ENCODE peak calls at places on chromosomes 1 and 21, in four cellular contexts. One of them, this sample, is unnamed.

GRCh38 chr1:200178340-200178739 is 150.8 kb downstream of the NR5A2 start:
- DNase-seq in fibroblast of lung: peak; percentile 39
- DNase-seq in neural progenitor cell: no peak
- DNase-seq in A549: no peak
- DNase-seq in this sample: peak; percentile 23

GRCh38 chr1:111605553-111605952 is 14.0 kb upstream of the RAP1A start:
- DNase-seq in fibroblast of lung: peak; percentile 52
- DNase-seq in neural progenitor cell: no peak
- DNase-seq in A549: no peak
- DNase-seq in this sample: no peak

GRCh38 chr1:55400560-55400959 is 185.4 kb upstream of the USP24 start:
- DNase-seq in fibroblast of lung: peak; percentile 33
- DNase-seq in neural progenitor cell: no peak
- DNase-seq in A549: no peak
- DNase-seq in this sample: no peak

GRCh38 chr1:27520651-27521050 is 30.7 kb upstream of the WASF2 start:
- DNase-seq in fibroblast of lung: no peak
- DNase-seq in neural progenitor cell: peak; percentile 33
- DNase-seq in A549: no peak
- DNase-seq in this sample: no peak

GRCh38 chr21:36424592-36424991 is 39.4 kb downstream of the CHAF1B start:
- DNase-seq in fibroblast of lung: no peak
- DNase-seq in neural progenitor cell: no peak
- DNase-seq in A549: no peak
- DNase-seq in this sample: no peak

GRCh38 chr1:42618866-42619265 is 39.4 kb upstream of the PPIH start:
- DNase-seq in fibroblast of lung: peak; percentile 12
- DNase-seq in neural progenitor cell: no peak
- DNase-seq in A549: no peak
- DNase-seq in this sample: no peak

GRCh38 chr1:230797376-230798186 is 50.4 kb downstream of the CAPN9 start:
- DNase-seq in fibroblast of lung: peak; percentile 81
- DNase-seq in neural progenitor cell: peak; percentile 81
- DNase-seq in A549: peak; percentile 64
- DNase-seq in this sample: peak; percentile 86

GRCh38 chr21:39014751-39015150 is 168.5 kb downstream of the PSMG1 start:
- DNase-seq in fibroblast of lung: peak; percentile 99
- DNase-seq in neural progenitor cell: no peak
- DNase-seq in A549: peak; percentile 17
- DNase-seq in this sample: peak; percentile 96

GRCh38 chr1:88228153-88228552 is 455.9 kb upstream of the PKN2 start:
- DNase-seq in fibroblast of lung: no peak
- DNase-seq in neural progenitor cell: no peak
- DNase-seq in A549: peak; percentile 6
- DNase-seq in this sample: no peak

GRCh38 chr1:52634111-52634510 is 1.1 kb downstream of the SHISAL2A start:
- DNase-seq in fibroblast of lung: no peak
- DNase-seq in neural progenitor cell: no peak
- DNase-seq in A549: no peak
- DNase-seq in this sample: no peak

GRCh38 chr1:235093685-235094592 is 34.7 kb downstream of the TOMM20 start:
- DNase-seq in fibroblast of lung: peak; percentile 60
- DNase-seq in neural progenitor cell: peak; percentile 83
- DNase-seq in A549: peak; percentile 78
- DNase-seq in this sample: peak; percentile 77

GRCh38 chr1:32903991-32904776 is 3.0 kb upstream of the TMEM54 start:
- DNase-seq in fibroblast of lung: no peak
- DNase-seq in neural progenitor cell: no peak
- DNase-seq in A549: no peak
- DNase-seq in this sample: no peak

GRCh38 chr1:219749370-219749769 is 136.5 kb upstream of the ZC3H11B start:
- DNase-seq in fibroblast of lung: no peak
- DNase-seq in neural progenitor cell: no peak
- DNase-seq in A549: no peak
- DNase-seq in this sample: no peak

GRCh38 chr1:242739246-242739645 is 214.7 kb upstream of the PLD5 start:
- DNase-seq in fibroblast of lung: no peak
- DNase-seq in neural progenitor cell: no peak
- DNase-seq in A549: no peak
- DNase-seq in this sample: no peak

GRCh38 chr1:1906185-1907097 is 8.6 kb upstream of the CALML6 start:
- DNase-seq in fibroblast of lung: peak; percentile 81
- DNase-seq in neural progenitor cell: peak; percentile 92
- DNase-seq in A549: peak; percentile 83
- DNase-seq in this sample: peak; percentile 91

GRCh38 chr1:181143081-181143859 is 54.8 kb downstream of the IER5 start:
- DNase-seq in fibroblast of lung: no peak
- DNase-seq in neural progenitor cell: no peak
- DNase-seq in A549: no peak
- DNase-seq in this sample: no peak

GRCh38 chr1:5974631-5975030 is 17.6 kb downstream of the NPHP4 start:
- DNase-seq in fibroblast of lung: no peak
- DNase-seq in neural progenitor cell: no peak
- DNase-seq in A549: no peak
- DNase-seq in this sample: no peak

GRCh38 chr1:54507471-54507870 is 40.6 kb upstream of the ACOT11 start:
- DNase-seq in fibroblast of lung: no peak
- DNase-seq in neural progenitor cell: no peak
- DNase-seq in A549: no peak
- DNase-seq in this sample: no peak

GRCh38 chr1:116763787-116764465 is 9.7 kb downstream of the CD2 start:
- DNase-seq in fibroblast of lung: no peak
- DNase-seq in neural progenitor cell: peak; percentile 53
- DNase-seq in A549: peak; percentile 8
- DNase-seq in this sample: peak; percentile 46

GRCh38 chr1:4344065-4344753 is 310.2 kb upstream of the AJAP1 start:
- DNase-seq in fibroblast of lung: no peak
- DNase-seq in neural progenitor cell: no peak
- DNase-seq in A549: no peak
- DNase-seq in this sample: no peak

DNA sequence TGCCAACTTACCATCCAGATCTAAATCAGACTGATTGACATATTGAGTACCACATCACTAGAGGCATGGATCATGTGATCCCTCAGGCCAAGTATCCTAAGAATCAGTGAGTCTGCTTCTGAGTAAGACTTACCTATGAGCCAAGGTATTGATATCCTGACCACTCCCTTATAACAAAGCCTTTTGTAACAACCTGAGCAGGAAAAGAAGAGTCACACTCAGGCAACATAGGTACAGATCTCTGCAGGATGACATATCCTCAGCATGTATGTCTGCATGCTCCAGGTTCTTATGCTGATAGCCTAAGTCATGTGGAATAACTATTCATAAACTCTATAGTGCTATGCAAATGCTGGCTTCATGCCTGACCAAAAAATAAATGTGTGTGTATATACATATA is 2.3 kb upstream of the LCE1A start:
- DNase-seq in fibroblast of lung: no peak
- DNase-seq in neural progenitor cell: no peak
- DNase-seq in A549: no peak
- DNase-seq in this sample: no peak
- H3K9me3 ChIP-seq in fibroblast of lung: no peaks in the 10 kb centered on the region
- H3K9me3 ChIP-seq in neural progenitor cell: peaks cover 24% of the 10 kb centered on the region
- H3K9me3 ChIP-seq in A549: no peaks in the 10 kb centered on the region
- H3K9me3 ChIP-seq in this sample: peaks cover 2% of the 10 kb centered on the region

GRCh38 chr1:246580497-246581047 is 14.3 kb downstream of the CNST start:
- DNase-seq in fibroblast of lung: no peak
- DNase-seq in neural progenitor cell: no peak
- DNase-seq in A549: no peak
- DNase-seq in this sample: no peak

GRCh38 chr1:246583056-246583440 is 16.8 kb downstream of the CNST start:
- DNase-seq in fibroblast of lung: no peak
- DNase-seq in neural progenitor cell: no peak
- DNase-seq in A549: no peak
- DNase-seq in this sample: no peak

GRCh38 chr1:246583448-246584185 is 17.4 kb downstream of the CNST start:
- DNase-seq in fibroblast of lung: peak; percentile 66
- DNase-seq in neural progenitor cell: no peak
- DNase-seq in A549: peak; percentile 31
- DNase-seq in this sample: no peak

GRCh38 chr1:246579818-246580217 is 13.6 kb downstream of the CNST start:
- DNase-seq in fibroblast of lung: no peak
- DNase-seq in neural progenitor cell: no peak
- DNase-seq in A549: no peak
- DNase-seq in this sample: no peak

GRCh38 chr1:246582301-246583055 is 16.2 kb downstream of the CNST start:
- DNase-seq in fibroblast of lung: no peak
- DNase-seq in neural progenitor cell: no peak
- DNase-seq in A549: no peak
- DNase-seq in this sample: no peak
- H3K4me1 ChIP-seq in fibroblast of lung: peaks cover 17% of the 10 kb centered on the region
- H3K4me1 ChIP-seq in neural progenitor cell: no peaks in the 10 kb centered on the region
- H3K4me1 ChIP-seq in A549: peaks cover 21% of the 10 kb centered on the region
- H3K4me1 ChIP-seq in this sample: peaks cover 39% of the 10 kb centered on the region

GRCh38 chr1:227152525-227152924 is 165.8 kb downstream of the CDC42BPA start:
- DNase-seq in fibroblast of lung: no peak
- DNase-seq in neural progenitor cell: no peak
- DNase-seq in A549: no peak
- DNase-seq in this sample: no peak

GRCh38 chr1:227155688-227156087 is 162.6 kb downstream of the CDC42BPA start:
- DNase-seq in fibroblast of lung: no peak
- DNase-seq in neural progenitor cell: no peak
- DNase-seq in A549: no peak
- DNase-seq in this sample: no peak

GRCh38 chr1:227155004-227155403 is 163.3 kb downstream of the CDC42BPA start:
- DNase-seq in fibroblast of lung: no peak
- DNase-seq in neural progenitor cell: no peak
- DNase-seq in A549: no peak
- DNase-seq in this sample: no peak
- TF ChIP-seq CTCF in fibroblast of lung: no peak
- TF ChIP-seq CTCF in neural progenitor cell: no peak
- TF ChIP-seq CTCF in A549: no peak
- TF ChIP-seq CTCF in this sample: no peak

GRCh38 chr1:2988256-2988655 is 33.0 kb upstream of the ACTRT2 start:
- DNase-seq in fibroblast of lung: no peak
- DNase-seq in neural progenitor cell: no peak
- DNase-seq in A549: no peak
- DNase-seq in this sample: no peak
- H3K9me3 ChIP-seq in fibroblast of lung: no peaks in the 10 kb centered on the region
- H3K9me3 ChIP-seq in neural progenitor cell: no peaks in the 10 kb centered on the region
- H3K9me3 ChIP-seq in A549: no peaks in the 10 kb centered on the region
- H3K9me3 ChIP-seq in this sample: no peaks in the 10 kb centered on the region

GRCh38 chr21:42262826-42263225 is 43.9 kb downstream of the ABCG1 start:
- DNase-seq in fibroblast of lung: peak; percentile 41
- DNase-seq in neural progenitor cell: no peak
- DNase-seq in A549: peak; percentile 14
- DNase-seq in this sample: peak; percentile 44
- H3K4me1 ChIP-seq in fibroblast of lung: no peaks in the 10 kb centered on the region
- H3K4me1 ChIP-seq in neural progenitor cell: peaks cover 7% of the 10 kb centered on the region
- H3K4me1 ChIP-seq in A549: peaks cover 7% of the 10 kb centered on the region
- H3K4me1 ChIP-seq in this sample: peaks cover 10% of the 10 kb centered on the region

DNA sequence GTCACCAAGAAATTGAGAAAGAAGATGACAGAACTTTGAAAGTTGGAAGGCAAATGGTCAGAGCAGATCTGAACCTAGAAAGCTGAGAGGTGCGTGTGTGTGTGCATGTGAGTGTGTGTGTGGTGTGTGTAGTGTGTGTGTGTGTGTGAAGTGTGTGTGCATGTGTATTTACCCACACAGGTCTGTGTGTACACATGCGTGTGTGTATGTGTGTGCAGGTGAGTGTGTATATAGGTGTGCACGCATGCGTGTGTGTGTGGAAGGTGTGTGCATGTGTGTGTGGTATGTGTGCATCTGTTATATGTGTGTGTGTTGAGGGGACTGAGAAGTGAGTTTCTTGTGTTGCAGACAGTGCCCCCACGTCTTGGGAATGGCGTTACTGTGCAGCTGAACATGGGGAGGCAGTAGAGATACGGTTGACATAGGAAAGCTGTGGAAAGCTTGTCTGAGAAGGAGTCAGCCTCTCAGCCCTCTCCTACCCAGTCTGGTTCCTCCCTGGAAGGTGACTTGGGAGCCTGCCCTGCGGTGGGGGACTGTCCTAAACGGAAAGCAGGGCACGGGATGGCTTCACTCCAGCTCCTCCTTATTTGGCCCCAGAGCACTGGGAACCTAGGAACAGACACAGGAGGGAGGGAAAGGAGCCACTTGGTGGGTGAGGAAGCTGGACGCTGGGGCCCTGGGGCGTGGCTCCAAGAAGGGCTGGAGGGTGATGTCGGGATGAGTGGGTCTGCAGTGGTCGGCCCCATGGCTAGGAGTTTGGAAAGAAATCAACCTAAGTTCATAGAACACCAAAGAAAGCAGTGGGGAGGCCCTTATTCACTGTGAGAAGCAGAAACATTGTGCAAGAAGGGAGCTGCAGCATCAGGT is 97.2 kb downstream of the PCBP3 start:
- DNase-seq in fibroblast of lung: peak; percentile 9
- DNase-seq in neural progenitor cell: no peak
- DNase-seq in A549: no peak
- DNase-seq in this sample: peak; percentile 8
- TF ChIP-seq CTCF in fibroblast of lung: no peak
- TF ChIP-seq CTCF in neural progenitor cell: no peak
- TF ChIP-seq CTCF in A549: no peak
- TF ChIP-seq CTCF in this sample: no peak

GRCh38 chr1:248737457-248737856 is 18.1 kb downstream of the LYPD8 start:
- DNase-seq in fibroblast of lung: no peak
- DNase-seq in neural progenitor cell: no peak
- DNase-seq in A549: no peak
- DNase-seq in this sample: no peak

GRCh38 chr1:248739580-248740205 is 15.9 kb downstream of the LYPD8 start:
- DNase-seq in fibroblast of lung: no peak
- DNase-seq in neural progenitor cell: no peak
- DNase-seq in A549: no peak
- DNase-seq in this sample: no peak

GRCh38 chr1:248740876-248741275 is 14.7 kb downstream of the LYPD8 start:
- DNase-seq in fibroblast of lung: no peak
- DNase-seq in neural progenitor cell: no peak
- DNase-seq in A549: no peak
- DNase-seq in this sample: no peak

DNA sequence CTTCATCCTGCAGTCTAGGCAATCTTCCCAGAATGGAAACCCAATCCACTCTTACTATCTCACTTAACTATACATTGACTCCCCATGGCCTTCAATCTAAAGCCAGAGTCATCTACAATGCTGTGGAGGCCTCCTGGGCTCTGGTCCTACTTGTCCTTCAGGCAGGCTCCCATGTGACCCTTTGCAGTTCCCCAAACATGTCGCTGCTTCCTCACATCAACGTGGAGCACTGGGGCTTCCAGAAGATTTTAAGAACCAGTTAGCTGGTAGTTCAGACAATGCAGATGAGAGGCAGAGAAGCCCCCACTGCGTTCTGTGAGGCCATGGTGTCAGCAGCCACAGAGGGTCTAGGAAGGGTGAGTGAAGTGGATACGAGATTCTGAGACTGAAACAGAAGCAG is 18.6 kb downstream of the LYPD8 start:
- DNase-seq in fibroblast of lung: no peak
- DNase-seq in neural progenitor cell: no peak
- DNase-seq in A549: no peak
- DNase-seq in this sample: no peak
- H3K9me3 ChIP-seq in fibroblast of lung: no peaks in the 10 kb centered on the region
- H3K9me3 ChIP-seq in neural progenitor cell: peaks cover 4% of the 10 kb centered on the region
- H3K9me3 ChIP-seq in A549: peaks cover 3% of the 10 kb centered on the region
- H3K9me3 ChIP-seq in this sample: no peaks in the 10 kb centered on the region

This sample was measured in cardiac muscle cell.